ENCODE peak calls at places on chromosomes 16 and 17, in ten cellular contexts. W is upper lobe of right lung, Y is heart right ventricle, C is testis, M is A549, K is stomach, L is K562, A is heart left ventricle, B is ascending aorta, T is right lobe of liver. N is an unnamed sample.
A peak's percentile ranks its signal among the peaks of the same experiment; 100 is the strongest.

GRCh38 chr16:56493131-56493530 is 26.7 kb downstream of the BBS2 start:
- DNase-seq in W (no peak), Y (no peak), C (no peak), M (no peak), K (no peak), L (no peak), A (no peak), B (no peak), T (no peak), N (no peak)

GRCh38 chr17:77127735-77128361 is 12.9 kb upstream of the SEC14L1 start:
- DNase-seq in W (peak; percentile 77), Y (peak; percentile 80), C (peak; percentile 62), M (no peak), K (peak; percentile 89), L (peak; percentile 51), A (peak; percentile 80), B (peak; percentile 85), T (peak; percentile 73), N (peak; percentile 68)

GRCh38 chr17:58475985-58476384 is 12.2 kb downstream of the HSF5 start:
- DNase-seq in W (no peak), Y (no peak), C (no peak), M (no peak), K (no peak), L (no peak), A (no peak), B (no peak), T (no peak), N (no peak)

GRCh38 chr17:78998311-78999055 is 11.1 kb downstream of the CANT1 start:
- DNase-seq in W (peak; percentile 73), Y (peak; percentile 58), C (peak; percentile 55), M (no peak), K (peak; percentile 75), L (no peak), A (peak; percentile 63), B (peak; percentile 87), T (peak; percentile 26), N (peak; percentile 90)

GRCh38 chr17:5541610-5542202 is 42.6 kb downstream of the NLRP1 start:
- DNase-seq in W (peak; percentile 45), Y (no peak), C (no peak), M (no peak), K (no peak), L (no peak), A (no peak), B (no peak), T (no peak), N (no peak)

GRCh38 chr17:82458885-82459424 is 414 bp downstream of the NARF start:
- DNase-seq in W (no peak), Y (no peak), C (no peak), M (no peak), K (peak; percentile 36), L (peak; percentile 46), A (no peak), B (no peak), T (peak; percentile 49), N (no peak)

GRCh38 chr17:20284575-20284974 is 182.8 kb downstream of the LGALS9B start:
- DNase-seq in W (no peak), Y (no peak), C (no peak), M (no peak), K (no peak), L (no peak), A (no peak), B (no peak), T (no peak), N (no peak)

GRCh38 chr17:38608648-38609047 is 2.9 kb upstream of the SRCIN1 start:
- DNase-seq in W (peak; percentile 78), Y (no peak), C (no peak), M (no peak), K (peak; percentile 85), L (no peak), A (no peak), B (no peak), T (no peak), N (peak; percentile 73)

GRCh38 chr16:24204150-24204665 is 51.9 kb upstream of the CACNG3 start:
- DNase-seq in W (no peak), Y (no peak), C (no peak), M (no peak), K (no peak), L (no peak), A (no peak), B (no peak), T (no peak), N (no peak)

GRCh38 chr16:20409398-20410152 is at the start of gene ACSM5:
- DNase-seq in W (no peak), Y (peak; percentile 78), C (peak; percentile 80), M (no peak), K (peak; percentile 75), L (peak; percentile 6), A (peak; percentile 45), B (no peak), T (peak; percentile 91), N (no peak)

GRCh38 chr17:52233176-52233575 is 74.7 kb upstream of the CA10 start:
- DNase-seq in W (no peak), Y (no peak), C (no peak), M (no peak), K (no peak), L (no peak), A (no peak), B (no peak), T (no peak), N (no peak)

GRCh38 chr17:52233632-52234031 is 75.1 kb upstream of the CA10 start:
- DNase-seq in W (no peak), Y (no peak), C (no peak), M (no peak), K (peak; percentile 51), L (no peak), A (no peak), B (no peak), T (no peak), N (no peak)

GRCh38 chr17:52227926-52228325 is 69.4 kb upstream of the CA10 start:
- DNase-seq in W (no peak), Y (no peak), C (no peak), M (no peak), K (no peak), L (no peak), A (no peak), B (no peak), T (no peak), N (no peak)
- H3K9me3 ChIP-seq in W (no peaks in the 10 kb centered on the region), Y (peaks cover 2% of the 10 kb centered on the region), C (no peaks in the 10 kb centered on the region), M (no peaks in the 10 kb centered on the region), K (no peaks in the 10 kb centered on the region), L (no peaks in the 10 kb centered on the region), A (no peaks in the 10 kb centered on the region), B (no peaks in the 10 kb centered on the region), T (no peaks in the 10 kb centered on the region), N (no peaks in the 10 kb centered on the region)

GRCh38 chr17:981292-981658 is 1.7 kb upstream of the NXN start:
- DNase-seq in W (no peak), Y (no peak), C (no peak), M (no peak), K (no peak), L (no peak), A (no peak), B (no peak), T (no peak), N (no peak)
- TF ChIP-seq CTCF in W (no peak), Y (no peak), C (no peak), M (no peak), K (no peak), L (no peak), A (no peak), B (no peak), T (no peak), N (peak; percentile 1)

DNA sequence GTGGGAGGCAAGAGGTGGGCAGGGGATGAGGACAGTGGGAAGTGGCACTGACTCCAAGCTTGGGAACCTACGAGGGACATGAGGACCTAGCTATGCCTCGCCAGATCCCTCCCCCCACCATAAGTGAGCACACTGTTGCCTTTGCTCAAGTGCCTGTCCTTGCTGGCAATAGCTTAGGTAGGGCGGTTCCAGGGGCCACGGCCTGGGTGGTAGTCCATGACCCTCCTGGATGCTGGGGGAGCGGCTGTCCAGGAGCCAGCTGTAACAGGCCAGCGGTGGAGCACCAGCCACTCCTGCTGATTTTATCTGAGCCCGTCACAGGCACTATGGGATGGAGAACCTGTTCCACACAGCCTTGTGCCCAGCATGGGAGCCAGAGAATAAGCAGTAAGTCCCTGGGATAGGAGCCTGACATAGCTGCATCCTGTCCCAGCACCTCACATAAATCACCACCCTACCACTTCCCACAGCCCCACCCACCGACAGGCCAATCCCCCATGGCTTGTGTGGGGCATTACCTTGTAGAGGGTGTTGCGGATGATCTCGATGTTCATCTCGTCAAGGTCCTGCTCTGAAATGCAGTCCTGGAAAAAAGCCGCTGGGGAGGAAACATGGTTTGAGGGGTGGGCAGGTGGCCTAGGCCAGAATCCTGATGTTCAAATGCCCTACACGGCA is 11.8 kb downstream of the HSD11B2 start:
- DNase-seq in W (no peak), Y (no peak), C (no peak), M (no peak), K (no peak), L (no peak), A (no peak), B (no peak), T (no peak), N (peak; percentile 40)
- H3K4me1 ChIP-seq in W (peaks cover 50% of the 10 kb centered on the region), Y (peaks cover 73% of the 10 kb centered on the region), C (peaks cover 49% of the 10 kb centered on the region), M (peaks cover 13% of the 10 kb centered on the region), K (peaks cover 73% of the 10 kb centered on the region), L (no peaks in the 10 kb centered on the region), A (peaks cover 71% of the 10 kb centered on the region), B (peaks cover 4% of the 10 kb centered on the region), T (peaks cover 63% of the 10 kb centered on the region), N (peaks cover 71% of the 10 kb centered on the region)

DNA sequence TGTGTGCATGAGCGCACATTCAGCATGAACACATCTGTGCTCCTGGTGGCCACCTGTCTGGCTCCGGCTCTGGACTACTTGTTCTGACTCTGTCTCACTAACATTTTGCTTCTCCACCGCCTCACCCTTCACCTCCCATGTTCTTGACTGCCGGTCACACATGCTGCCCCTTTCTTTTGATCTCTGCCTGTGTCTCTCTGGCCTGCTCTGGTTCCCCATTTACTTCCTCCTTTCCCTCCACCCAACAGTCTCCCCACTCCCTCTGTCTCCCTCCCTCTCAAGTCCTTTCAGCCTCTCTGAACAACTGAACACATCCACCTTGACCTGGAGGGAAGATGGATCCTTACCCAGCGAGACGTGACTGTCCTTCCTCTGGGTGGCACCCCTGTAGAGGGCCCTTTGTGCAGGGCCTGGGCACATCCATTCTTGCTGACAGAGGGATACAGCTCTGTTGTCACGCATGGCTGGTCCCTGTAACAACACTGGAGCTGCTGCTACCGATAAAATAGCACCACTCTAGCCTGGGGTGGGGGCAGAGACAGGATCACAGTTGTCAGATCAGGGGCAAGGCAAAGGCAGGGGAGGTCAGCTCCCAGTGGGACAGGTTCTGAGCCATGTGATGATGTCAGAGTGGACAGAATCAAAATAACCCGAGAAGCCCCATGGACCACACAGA is 11.0 kb downstream of the ZSCAN32 start:
- DNase-seq in W (no peak), Y (no peak), C (no peak), M (no peak), K (no peak), L (peak; percentile 41), A (no peak), B (no peak), T (no peak), N (no peak)
- H3K9me3 ChIP-seq in W (peaks cover 48% of the 10 kb centered on the region), Y (peaks cover 5% of the 10 kb centered on the region), C (no peaks in the 10 kb centered on the region), M (peaks cover 83% of the 10 kb centered on the region), K (peaks cover 83% of the 10 kb centered on the region), L (peaks cover 20% of the 10 kb centered on the region), A (peaks cover 25% of the 10 kb centered on the region), B (peaks cover 86% of the 10 kb centered on the region), T (no peaks in the 10 kb centered on the region), N (peaks cover 78% of the 10 kb centered on the region)